ENCODE peak calls at places on chromosomes 16 and 17, in five cellular contexts. F, T, U, Z and G are unnamed samples.

GRCh38 chr17:31788571-31788946 is 70.5 kb downstream of the COPRS start:
- DNase-seq in F (no peak), T (no peak), U (no peak), Z (no peak), G (no peak)

GRCh38 chr17:70040336-70040735 is 34.7 kb upstream of the KCNJ16 start:
- DNase-seq in F (no peak), T (no peak), U (peak), Z (no peak), G (no peak)

GRCh38 chr17:82899941-82900340 is 60.1 kb upstream of the ZNF750 start:
- DNase-seq in F (no peak), T (no peak), U (no peak), Z (no peak), G (no peak)

GRCh38 chr16:89707695-89708094 is 6.2 kb upstream of the SPATA2L start:
- DNase-seq in F (no peak), T (no peak), U (no peak), Z (no peak), G (no peak)

GRCh38 chr17:53141280-53141679 is 681.4 kb upstream of the KIF2B start:
- DNase-seq in F (no peak), T (no peak), U (no peak), Z (no peak), G (no peak)

GRCh38 chr16:49567940-49568339 is 194.3 kb downstream of the C16orf78 start:
- DNase-seq in F (no peak), T (no peak), U (peak), Z (no peak), G (no peak)

GRCh38 chr17:51853857-51854256 is 304.7 kb downstream of the CA10 start:
- DNase-seq in F (no peak), T (no peak), U (no peak), Z (peak), G (peak)

GRCh38 chr17:48055531-48056245 is 7.5 kb downstream of the NFE2L1 start:
- DNase-seq in F (peak), T (no peak), U (no peak), Z (no peak), G (no peak)

GRCh38 chr17:59853168-59853918 is 39.4 kb downstream of the TUBD1 start:
- DNase-seq in F (peak), T (no peak), U (peak), Z (no peak), G (peak)

GRCh38 chr16:88005148-88005547 is 53.9 kb downstream of the BANP start:
- DNase-seq in F (peak), T (no peak), U (peak), Z (no peak), G (no peak)

GRCh38 chr17:67479119-67479517 is 102.0 kb downstream of the PITPNC1 start:
- DNase-seq in F (no peak), T (no peak), U (no peak), Z (no peak), G (no peak)

GRCh38 chr16:17470002-17470870 is 524 bp downstream of the XYLT1 start:
- DNase-seq in F (peak), T (peak), U (no peak), Z (no peak), G (no peak)

GRCh38 chr16:28090646-28091377 is 27.3 kb upstream of the GSG1L start:
- DNase-seq in F (no peak), T (no peak), U (peak), Z (no peak), G (no peak)

GRCh38 chr17:31529841-31530251 is 138.4 kb downstream of the RAB11FIP4 start:
- DNase-seq in F (no peak), T (no peak), U (no peak), Z (no peak), G (no peak)

GRCh38 chr16:9844361-9844760 is 337.9 kb downstream of the GRIN2A start:
- DNase-seq in F (no peak), T (no peak), U (peak), Z (no peak), G (no peak)

GRCh38 chr17:46191332-46192210 is 1.7 kb downstream of the KANSL1 start:
- DNase-seq in F (peak), T (no peak), U (no peak), Z (no peak), G (peak)